ENCODE peak calls at places on chromosomes 12 and 14, in five cellular contexts. K is neuronal stem cell, O is H9, W is IMR-90, J is mesendoderm. G is an unnamed sample. For H3K4me1, the result is how much of the 10 kb centered on the place peaks cover.

GRCh38 chr12:4849024-4849594 is 60.6 kb upstream of the KCNA1 start:
- DNase-seq in K (no peak), O (peak), W (peak), J (peak), G (peak)

GRCh38 chr12:52056801-52057613 is 5.8 kb downstream of the NR4A1 start:
- DNase-seq in K (no peak), O (no peak), W (peak), J (no peak), G (no peak)

GRCh38 chr12:50314629-50315312 is 31.5 kb upstream of the LIMA1 start:
- DNase-seq in K (peak), O (no peak), W (peak), J (peak), G (peak)

GRCh38 chr12:78034025-78034424 is 203.3 kb downstream of the NAV3 start:
- DNase-seq in K (no peak), O (no peak), W (peak), J (no peak), G (peak)

GRCh38 chr12:103705927-103706326 is 118.9 kb downstream of the STAB2 start:
- DNase-seq in K (no peak), O (peak), W (no peak), J (peak), G (no peak)

GRCh38 chr14:103391048-103391447 is 5.8 kb downstream of the MARK3 start:
- DNase-seq in K (no peak), O (no peak), W (peak), J (peak), G (peak)

GRCh38 chr14:104128981-104129380 is 9.4 kb upstream of the KIF26A start:
- DNase-seq in K (no peak), O (no peak), W (no peak), J (no peak), G (no peak)

GRCh38 chr14:97336816-97337215 is 539.6 kb downstream of the VRK1 start:
- DNase-seq in K (no peak), O (no peak), W (no peak), J (no peak), G (no peak)

GRCh38 chr12:34397591-34398365 is 375.5 kb downstream of the ALG10 start:
- DNase-seq in K (no peak), O (peak), W (no peak), J (no peak), G (no peak)

GRCh38 chr12:110741795-110742717 is 635 bp downstream of the PPP1CC start:
- DNase-seq in K (peak), O (no peak), W (peak), J (peak), G (peak)

GRCh38 chr12:56358836-56359532 is 923 bp downstream of the STAT2 start:
- DNase-seq in K (no peak), O (no peak), W (peak), J (no peak), G (peak)

GRCh38 chr14:99549684-99550083 is 54.3 kb downstream of the CCDC85C start:
- DNase-seq in K (no peak), O (no peak), W (peak), J (no peak), G (peak)

GRCh38 chr14:22980672-22981089 is 1.7 kb downstream of the AJUBA start:
- DNase-seq in K (peak), O (peak), W (peak), J (peak), G (peak)

GRCh38 chr14:102991376-102991775 is 66.0 kb downstream of the CDC42BPB start:
- DNase-seq in K (no peak), O (no peak), W (peak), J (no peak), G (no peak)

GRCh38 chr14:23640524-23641141 is 4.5 kb downstream of the DHRS2 start:
- DNase-seq in K (no peak), O (peak), W (peak), J (peak), G (no peak)

DNA sequence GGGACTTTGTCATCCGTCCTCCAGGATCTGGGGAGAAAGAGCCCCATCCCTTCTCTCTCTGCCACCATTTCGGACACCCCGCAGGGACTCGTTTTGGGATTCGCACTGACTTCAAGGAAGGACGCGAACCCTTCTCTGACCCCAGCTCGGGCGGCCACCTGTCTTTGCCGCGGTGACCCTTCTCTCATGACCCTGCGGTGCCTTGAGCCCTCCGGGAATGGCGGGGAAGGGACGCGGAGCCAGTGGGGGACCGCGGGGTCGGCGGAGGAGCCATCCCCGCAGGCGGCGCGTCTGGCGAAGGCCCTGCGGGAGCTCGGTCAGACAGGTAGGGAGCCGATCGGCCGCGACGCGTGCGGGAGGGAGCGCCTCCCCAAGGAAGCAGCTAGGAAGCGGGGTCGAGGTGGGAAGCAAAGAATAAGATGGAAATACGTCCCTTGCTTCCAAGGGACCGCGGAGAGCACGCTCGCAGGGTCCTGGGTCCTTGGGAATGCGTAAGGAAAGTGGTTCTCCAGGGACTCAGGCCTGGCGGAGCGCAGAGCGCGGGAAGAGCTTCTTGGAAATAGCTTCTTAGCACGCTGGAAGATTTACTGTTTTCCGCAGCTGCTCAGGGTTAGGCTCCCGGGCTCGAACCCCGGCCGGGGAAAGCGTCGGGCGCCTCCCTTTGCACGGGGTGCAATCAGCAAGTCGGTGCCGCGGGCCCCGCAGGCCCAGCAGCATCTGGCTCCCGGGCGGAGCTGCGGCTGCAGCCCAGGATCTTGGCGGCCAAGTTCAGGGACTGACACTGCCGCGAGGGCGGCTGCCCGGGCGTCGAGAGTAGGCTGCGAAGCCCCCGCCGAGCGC is 457 bp downstream of the SOCS2 start:
- DNase-seq in K (peak), O (peak), W (peak), J (peak), G (peak)
- H3K27ac ChIP-seq in K (no peak), O (no peak), W (peak), J (peak), G (no peak)

DNA sequence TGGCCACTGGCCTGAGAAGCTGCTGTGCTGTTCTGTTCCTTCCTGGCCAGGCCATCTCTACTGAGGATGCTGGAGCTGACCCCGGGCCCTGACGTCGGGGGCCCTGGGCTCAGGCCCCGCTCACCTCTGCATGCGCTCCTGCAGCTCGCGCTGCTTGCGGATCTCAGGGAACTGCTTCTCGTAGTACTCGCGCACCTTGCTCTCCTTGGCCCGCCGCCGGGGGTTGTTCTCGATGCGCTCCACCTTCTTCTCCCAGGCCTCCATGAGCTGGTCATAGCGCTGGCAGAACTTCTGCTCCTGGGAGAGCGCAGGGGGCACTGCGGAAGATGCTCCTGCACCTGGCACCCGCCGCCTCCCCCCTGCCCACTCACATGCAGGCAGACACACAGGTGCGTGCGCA is 135.6 kb downstream of the RFLNA start:
- DNase-seq in K (no peak), O (no peak), W (no peak), J (no peak), G (no peak)
- H4K8ac ChIP-seq in K (no peak), O (no peak), W (no peak), J (no peak), G (no peak)

DNA sequence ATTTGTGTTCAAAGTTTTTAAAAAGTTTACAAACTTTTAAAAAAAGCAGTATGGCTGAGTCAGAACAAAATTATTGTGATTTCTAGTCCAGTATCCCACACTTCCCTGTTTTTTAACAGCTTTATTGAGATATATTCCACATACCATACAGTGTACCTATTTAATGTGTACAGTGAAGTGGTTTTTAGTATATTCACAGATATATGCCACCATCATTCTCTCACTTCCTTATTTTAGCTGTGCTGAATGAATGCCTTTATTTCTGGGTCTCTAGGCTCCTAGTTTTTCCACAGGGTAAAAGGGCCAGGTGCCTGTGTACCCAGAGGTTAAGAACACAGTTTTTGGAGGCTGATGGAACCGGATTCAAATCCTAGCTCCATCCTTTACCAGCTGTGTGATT is 58.9 kb upstream of the SRSF5 start:
- DNase-seq in K (no peak), O (no peak), W (no peak), J (no peak), G (no peak)
- H3K4me1 ChIP-seq in K (under half), O (under half), W (under half), J (under half), G (under half)

GRCh38 chr12:32115404-32116104 is 8.9 kb downstream of the BICD1 start:
- DNase-seq in K (no peak), O (peak), W (peak), J (no peak), G (no peak)

GRCh38 chr12:32120419-32120818 is 13.8 kb downstream of the BICD1 start:
- DNase-seq in K (no peak), O (peak), W (peak), J (peak), G (no peak)

GRCh38 chr12:32118806-32119205 is 12.2 kb downstream of the BICD1 start:
- DNase-seq in K (no peak), O (peak), W (no peak), J (no peak), G (no peak)

GRCh38 chr12:32110942-32111341 is 4.3 kb downstream of the BICD1 start:
- DNase-seq in K (no peak), O (no peak), W (no peak), J (no peak), G (no peak)

DNA sequence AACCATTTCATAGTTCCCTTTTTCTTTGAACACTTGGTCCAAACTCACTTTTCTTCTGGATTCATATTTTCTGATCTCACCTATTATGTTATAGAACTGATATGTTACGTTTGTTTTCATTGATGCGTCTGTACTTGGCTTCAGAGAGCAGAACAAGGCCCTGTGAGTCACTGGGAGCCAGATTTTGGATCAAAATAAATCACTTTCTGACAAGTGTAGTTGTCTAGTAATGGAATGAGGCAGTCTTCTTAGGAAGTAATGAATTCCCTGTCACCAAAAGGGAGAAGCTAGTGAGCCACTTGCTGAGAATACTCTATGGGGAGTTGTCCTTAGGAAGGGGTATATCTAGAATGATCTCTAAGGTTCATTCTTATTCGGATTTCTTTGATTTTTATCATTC is 10.2 kb downstream of the BICD1 start:
- DNase-seq in K (no peak), O (peak), W (peak), J (no peak), G (no peak)
- H3K27ac ChIP-seq in K (no peak), O (no peak), W (peak), J (no peak), G (no peak)

DNA sequence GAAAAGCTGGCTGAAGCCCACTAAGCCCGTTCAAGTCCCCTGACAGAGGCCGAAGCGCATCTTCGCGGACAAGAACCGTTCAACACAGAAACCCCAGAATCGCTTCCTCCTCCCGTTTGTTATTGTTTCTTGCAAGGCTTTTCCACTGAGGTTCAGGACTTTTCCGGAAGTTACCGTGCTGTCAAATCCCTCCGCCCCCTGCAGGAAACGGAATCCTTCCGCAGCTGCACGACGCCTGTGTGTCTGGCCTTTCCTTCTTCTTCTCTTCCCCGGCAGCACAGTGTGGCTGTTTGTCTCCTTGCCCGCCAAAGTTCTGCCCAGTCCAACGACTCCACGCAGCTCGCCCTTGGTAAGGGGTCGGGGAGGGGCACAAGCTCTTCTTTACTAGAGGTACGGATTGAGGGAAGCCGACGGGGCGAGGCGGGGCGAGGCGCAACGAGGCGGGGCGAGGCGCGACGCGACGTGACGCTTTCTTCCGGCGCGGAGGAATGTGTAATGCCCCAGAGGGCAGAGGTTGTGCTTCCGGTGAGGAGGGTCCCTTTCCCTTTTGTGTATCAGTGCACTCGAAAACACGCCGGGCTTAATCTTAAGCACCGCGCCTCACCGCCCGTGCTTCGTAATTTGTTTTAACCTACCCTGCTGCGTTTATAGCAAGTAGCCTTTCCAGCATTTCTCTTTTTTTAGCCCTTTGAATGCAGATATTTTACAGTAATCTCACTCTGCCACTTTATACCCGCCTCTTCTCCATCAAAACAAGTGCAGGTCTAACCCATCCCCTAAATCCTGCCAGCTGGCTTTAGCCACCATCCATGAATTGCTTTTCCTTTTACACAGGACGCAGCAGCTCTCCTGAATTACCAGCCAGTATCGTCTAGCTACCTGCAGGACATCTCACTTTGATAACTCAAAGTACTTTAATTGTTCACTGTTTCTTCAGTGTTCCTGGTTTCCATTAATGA is at the start of gene KDM5A:
- DNase-seq in K (peak), O (peak), W (peak), J (peak), G (peak)
- H4K8ac ChIP-seq in K (no peak), O (peak), W (peak), J (peak), G (peak)

GRCh38 chr12:49091836-49092085 is 2.8 kb downstream of the DHH start:
- DNase-seq in K (no peak), O (no peak), W (peak), J (no peak), G (no peak)
- H3K4me1 ChIP-seq in K (under half), O (under half), W (under half), J (under half), G (under half)

G was measured in trophoblast cell.